ENCODE peak calls at places on chromosomes 11 and 22, in eight cellular contexts. S is esophagus squamous epithelium, X is dorsolateral prefrontal cortex, G is neuronal stem cell, M is psoas muscle, K is small intestine, D is HepG2, O is suprapubic skin. L is an unnamed sample.
A peak's percentile ranks its signal among the peaks of the same experiment; 100 is the strongest.

GRCh38 chr22:28986366-28986765 is 75.3 kb downstream of the C22orf31 start:
- DNase-seq in O (no peak), K (no peak), X (no peak), S (no peak), G (no peak), D (peak; percentile 35), M (no peak), L (no peak)

GRCh38 chr22:35638408-35638807 is 9.8 kb upstream of the APOL6 start:
- DNase-seq in K (no peak), X (peak; percentile 20), M (peak; percentile 92), S (no peak), D (no peak), O (peak; percentile 95), G (no peak), L (no peak)

GRCh38 chr11:121105063-121105480 is 4.0 kb downstream of the TECTA start:
- DNase-seq in D (no peak), M (peak; percentile 56), O (peak; percentile 79), G (no peak), S (no peak), K (no peak), X (no peak), L (no peak)

GRCh38 chr11:107196732-107197131 is 178.5 kb upstream of the GUCY1A2 start:
- DNase-seq in G (no peak), S (no peak), O (no peak), D (peak; percentile 97), X (no peak), K (no peak), M (no peak), L (no peak)

GRCh38 chr11:10695821-10696220 is 2.3 kb upstream of the IRAG1 start:
- DNase-seq in K (no peak), G (no peak), D (no peak), O (no peak), M (no peak), S (no peak), X (no peak), L (no peak)

GRCh38 chr22:22731374-22731676 is 86.9 kb downstream of the GGTLC2 start:
- DNase-seq in G (no peak), X (no peak), M (no peak), S (no peak), D (no peak), O (no peak), K (no peak), L (no peak)

GRCh38 chr11:127274328-127274676 is 273.7 kb upstream of the KIRREL3 start:
- DNase-seq in G (no peak), D (no peak), S (no peak), X (no peak), K (no peak), O (no peak), M (no peak), L (no peak)

GRCh38 chr11:64044730-64045386 is 9.1 kb downstream of the FLRT1 start:
- DNase-seq in K (no peak), O (no peak), D (peak; percentile 10), S (no peak), M (no peak), G (no peak), X (peak; percentile 83), L (no peak)

GRCh38 chr11:65506770-65507485 is 8.1 kb downstream of the MALAT1 start:
- DNase-seq in O (no peak), M (peak; percentile 74), X (peak; percentile 60), D (no peak), K (peak; percentile 45), S (no peak), G (peak; percentile 62), L (peak; percentile 78)

GRCh38 chr11:46200537-46201281 is 76.8 kb upstream of the CREB3L1 start:
- DNase-seq in M (no peak), X (peak; percentile 6), K (no peak), S (no peak), O (no peak), D (no peak), G (no peak), L (no peak)

GRCh38 chr22:34489861-34490260 is 569.6 kb upstream of the LARGE1 start:
- DNase-seq in S (no peak), M (no peak), K (no peak), X (no peak), D (no peak), G (no peak), O (no peak), L (no peak)

DNA sequence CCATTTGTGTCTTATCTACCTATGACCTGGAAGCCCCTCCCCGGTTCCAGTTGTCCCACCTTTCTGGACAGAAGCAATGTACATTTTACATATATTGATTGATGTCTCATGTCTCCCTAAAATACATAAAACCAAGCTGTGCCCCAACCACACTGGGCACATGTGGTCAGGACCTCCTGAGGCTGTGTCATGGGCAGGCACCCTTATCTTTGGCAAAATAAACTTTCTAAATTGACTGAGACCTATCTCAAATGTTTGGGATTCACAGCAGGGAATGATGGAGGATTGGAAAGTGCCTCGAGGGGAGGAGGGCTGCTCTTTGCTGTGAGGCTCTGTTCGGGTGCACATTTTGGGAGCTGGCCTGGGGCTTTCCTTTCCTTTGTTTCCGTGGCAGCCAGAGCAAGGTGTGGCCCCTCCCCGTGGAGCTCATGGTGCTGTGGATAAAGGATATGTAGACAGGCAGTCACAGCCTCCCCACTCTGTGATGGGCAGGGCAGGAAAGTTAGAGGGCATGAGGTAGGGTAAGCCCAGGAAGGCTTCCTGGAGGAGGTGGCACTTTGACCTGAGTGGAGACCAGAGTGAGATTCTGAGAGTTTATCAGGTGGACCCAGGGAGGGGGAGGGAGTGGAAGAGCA is 615.6 kb downstream of the TBC1D22A start:
- DNase-seq in K (no peak), X (no peak), S (no peak), G (no peak), O (no peak), M (no peak), D (no peak), L (peak; percentile 37)
- H3K27me3 ChIP-seq in K (no peaks in the 10 kb centered on the region), X (no peaks in the 10 kb centered on the region), S (no peaks in the 10 kb centered on the region), G (no peaks in the 10 kb centered on the region), O (peaks cover 52% of the 10 kb centered on the region), M (peaks cover 3% of the 10 kb centered on the region), D (peaks cover 4% of the 10 kb centered on the region), L (no peaks in the 10 kb centered on the region)

GRCh38 chr11:117513666-117514065 is 186.0 kb downstream of the CEP164 start:
- DNase-seq in G (no peak), S (no peak), X (no peak), D (no peak), K (no peak), O (no peak), M (no peak), L (no peak)
- H3K27me3 ChIP-seq in G (peaks cover 12% of the 10 kb centered on the region), S (no peaks in the 10 kb centered on the region), X (no peaks in the 10 kb centered on the region), D (no peaks in the 10 kb centered on the region), K (no peaks in the 10 kb centered on the region), O (no peaks in the 10 kb centered on the region), M (peaks cover 6% of the 10 kb centered on the region), L (no peaks in the 10 kb centered on the region)

GRCh38 chr22:43470218-43470617 is 58.4 kb downstream of the MPPED1 start:
- DNase-seq in D (no peak), G (no peak), K (no peak), X (no peak), S (no peak), M (no peak), O (no peak), L (no peak)
- H3K27me3 ChIP-seq in D (peaks cover 1% of the 10 kb centered on the region), G (peaks cover 6% of the 10 kb centered on the region), K (no peaks in the 10 kb centered on the region), X (no peaks in the 10 kb centered on the region), S (no peaks in the 10 kb centered on the region), M (peaks cover 45% of the 10 kb centered on the region), O (peaks cover 54% of the 10 kb centered on the region), L (no peaks in the 10 kb centered on the region)

GRCh38 chr11:20013346-20014066 is 146.8 kb downstream of the DBX1 start:
- DNase-seq in G (no peak), D (peak; percentile 73), K (peak; percentile 80), M (peak; percentile 64), S (no peak), O (no peak), X (no peak), L (no peak)
- H3K27me3 ChIP-seq in G (no peaks in the 10 kb centered on the region), D (no peaks in the 10 kb centered on the region), K (no peaks in the 10 kb centered on the region), M (no peaks in the 10 kb centered on the region), S (no peaks in the 10 kb centered on the region), O (no peaks in the 10 kb centered on the region), X (no peaks in the 10 kb centered on the region), L (no peaks in the 10 kb centered on the region)

GRCh38 chr11:18791175-18792065 is at the start of gene PTPN5:
- DNase-seq in G (peak; percentile 70), X (peak; percentile 54), K (no peak), M (no peak), D (no peak), S (no peak), O (no peak), L (no peak)

GRCh38 chr11:18794956-18795355 is 3.4 kb upstream of the PTPN5 start:
- DNase-seq in D (no peak), X (no peak), G (no peak), K (no peak), M (no peak), O (no peak), S (no peak), L (no peak)

GRCh38 chr11:18792066-18792591 is 531 bp upstream of the PTPN5 start:
- DNase-seq in O (no peak), G (peak; percentile 20), X (no peak), K (no peak), D (no peak), S (no peak), M (no peak), L (no peak)

GRCh38 chr11:18790820-18791174 is 801 bp downstream of the PTPN5 start:
- DNase-seq in D (no peak), M (no peak), G (no peak), X (no peak), S (no peak), O (no peak), K (no peak), L (no peak)

GRCh38 chr11:18792827-18793226 is 1.2 kb upstream of the PTPN5 start:
- DNase-seq in S (no peak), K (no peak), G (no peak), X (no peak), M (no peak), O (no peak), D (no peak), L (no peak)
- H3K27me3 ChIP-seq in S (peaks cover 7% of the 10 kb centered on the region), K (peaks cover 7% of the 10 kb centered on the region), G (peaks cover 87% of the 10 kb centered on the region), X (no peaks in the 10 kb centered on the region), M (peaks cover 52% of the 10 kb centered on the region), O (peaks cover 75% of the 10 kb centered on the region), D (no peaks in the 10 kb centered on the region), L (peaks cover 8% of the 10 kb centered on the region)